ENCODE peak calls at places on chromosome 7, in ten cellular contexts. Q is mammary epithelial cell; X is iris pigment epithelial cell; B is naive thymus-derived CD8-positive, alpha-beta T cell; P is ovary; C is CD8-positive, alpha-beta T cell; Y is GM18507; U is left lobe of liver; O is HTR-8/SVneo; A is H54. D is an unnamed sample.

GRCh38 chr7:149283321-149283720 is 21.3 kb downstream of the ZNF783 start:
- DNase-seq in Y (no peak), C (no peak), Q (no peak), U (no peak), B (no peak), P (no peak), A (no peak), X (no peak), O (no peak), D (no peak)

GRCh38 chr7:120876922-120877321 is 19.0 kb upstream of the TSPAN12 start:
- DNase-seq in A (no peak), Q (no peak), X (no peak), C (no peak), Y (no peak), O (no peak), U (no peak), B (no peak), P (no peak), D (no peak)

GRCh38 chr7:122306320-122307227 is 2.0 kb upstream of the FEZF1 start:
- DNase-seq in P (no peak), A (no peak), B (no peak), X (no peak), Y (no peak), O (no peak), C (no peak), U (no peak), Q (no peak), D (no peak)

GRCh38 chr7:38178695-38179344 is 775 bp downstream of the STARD3NL start:
- DNase-seq in C (no peak), Q (no peak), U (no peak), B (no peak), O (peak; percentile 14), Y (peak; percentile 9), P (no peak), X (peak; percentile 56), A (no peak), D (no peak)

GRCh38 chr7:1580422-1581030 is 10.7 kb upstream of the PSMG3 start:
- DNase-seq in A (no peak), Y (no peak), X (no peak), P (no peak), C (no peak), O (no peak), U (no peak), B (no peak), Q (no peak), D (no peak)

GRCh38 chr7:55505259-55505658 is 67.0 kb downstream of the VOPP1 start:
- DNase-seq in X (no peak), Y (no peak), O (no peak), B (no peak), P (no peak), U (no peak), Q (no peak), A (no peak), C (no peak), D (no peak)

GRCh38 chr7:877312-878232 is 1.2 kb downstream of the GET4 start:
- DNase-seq in C (no peak), P (peak; percentile 59), Y (no peak), B (no peak), A (no peak), X (no peak), U (no peak), Q (peak; percentile 16), O (no peak), D (no peak)

GRCh38 chr7:98225913-98226614 is 14.8 kb downstream of the BHLHA15 start:
- DNase-seq in C (no peak), A (no peak), P (no peak), Y (no peak), U (no peak), O (no peak), Q (no peak), B (no peak), X (no peak), D (peak; percentile 49)

GRCh38 chr7:110909102-110909501 is 181.8 kb upstream of the LRRN3 start:
- DNase-seq in Q (no peak), X (no peak), U (no peak), Y (no peak), C (no peak), A (no peak), B (no peak), O (no peak), P (no peak), D (no peak)

GRCh38 chr7:73901823-73902597 is 41.1 kb downstream of the TMEM270 start:
- DNase-seq in X (no peak), U (no peak), C (no peak), B (no peak), Q (no peak), P (no peak), A (no peak), O (no peak), Y (no peak), D (peak; percentile 42)

GRCh38 chr7:140778975-140779374 is 82.5 kb downstream of the NDUFB2 start:
- DNase-seq in U (no peak), B (no peak), O (no peak), X (no peak), A (no peak), Y (no peak), P (no peak), C (no peak), Q (no peak), D (no peak)

GRCh38 chr7:98186452-98187137 is 24.6 kb upstream of the BHLHA15 start:
- DNase-seq in P (no peak), Q (no peak), A (no peak), X (peak; percentile 65), O (no peak), C (no peak), U (no peak), Y (no peak), B (no peak), D (no peak)

GRCh38 chr7:86733783-86734182 is 90.1 kb downstream of the GRM3 start:
- DNase-seq in X (peak; percentile 8), P (no peak), B (no peak), Q (no peak), C (no peak), Y (no peak), O (no peak), A (no peak), U (no peak), D (no peak)

GRCh38 chr7:116565981-116566380 is 41.1 kb downstream of the CAV1 start:
- DNase-seq in A (no peak), Q (no peak), U (no peak), Y (no peak), C (no peak), B (no peak), X (no peak), O (no peak), P (no peak), D (no peak)

GRCh38 chr7:143367972-143368371 is 5.5 kb upstream of the FAM131B start:
- DNase-seq in X (no peak), Y (no peak), O (no peak), B (no peak), A (peak; percentile 93), Q (peak; percentile 77), P (no peak), U (no peak), C (no peak), D (no peak)

GRCh38 chr7:117458977-117459583 is 20.7 kb upstream of the CFTR start:
- DNase-seq in P (no peak), C (no peak), X (peak; percentile 44), Q (no peak), U (no peak), O (peak; percentile 36), Y (no peak), A (peak; percentile 5), B (no peak), D (no peak)

GRCh38 chr7:80918909-80919721 is at the start of gene SEMA3C:
- DNase-seq in O (peak; percentile 59), X (peak; percentile 98), A (peak; percentile 72), U (peak; percentile 83), C (peak; percentile 4), Q (peak; percentile 97), Y (peak; percentile 2), B (no peak), P (peak; percentile 95), D (peak; percentile 95)

GRCh38 chr7:53500076-53500475 is 464.6 kb downstream of the POM121L12 start:
- DNase-seq in U (no peak), P (no peak), A (no peak), C (no peak), Y (no peak), O (no peak), X (no peak), B (no peak), Q (peak; percentile 67), D (no peak)

GRCh38 chr7:76338298-76339084 is 20.3 kb downstream of the YWHAG start:
- DNase-seq in X (no peak), Y (no peak), B (no peak), C (no peak), A (no peak), P (no peak), Q (peak; percentile 83), U (no peak), O (no peak), D (no peak)

GRCh38 chr7:135825406-135825805 is 76.8 kb upstream of the FAM180A start:
- DNase-seq in C (no peak), P (no peak), B (no peak), U (no peak), O (no peak), A (no peak), Y (no peak), Q (no peak), X (no peak), D (no peak)

GRCh38 chr7:17552952-17553351 is 254.5 kb downstream of the AHR start:
- DNase-seq in U (no peak), B (no peak), P (no peak), C (no peak), X (peak; percentile 24), Y (no peak), Q (no peak), A (no peak), O (no peak), D (no peak)

GRCh38 chr7:929311-929711 is 25.2 kb downstream of the ADAP1 start:
- DNase-seq in A (no peak), Q (no peak), Y (no peak), P (no peak), X (no peak), U (peak; percentile 23), B (no peak), C (no peak), O (no peak), D (peak; percentile 28)

GRCh38 chr7:77245015-77245755 is 45.6 kb upstream of the FGL2 start:
- DNase-seq in O (no peak), X (no peak), C (no peak), P (no peak), Y (no peak), U (peak; percentile 84), A (no peak), B (no peak), Q (no peak), D (peak; percentile 28)

GRCh38 chr7:4734587-4735365 is 40.6 kb upstream of the AP5Z1 start:
- DNase-seq in A (no peak), B (no peak), X (no peak), C (no peak), Q (no peak), U (no peak), P (no peak), O (no peak), Y (no peak), D (peak; percentile 90)